ENCODE peak calls at places on chromosomes 3 and 15, in four cellular contexts. Q is GM23248; H is CD8-positive, alpha-beta memory T cell; S is IMR-90. M is an unnamed sample.

GRCh38 chr3:111831840-111832239 is 27.2 kb upstream of the PHLDB2 start:
- DNase-seq in H (no peak), S (no peak), Q (peak), M (peak)

GRCh38 chr15:39341238-39341637 is 239.6 kb upstream of the THBS1 start:
- DNase-seq in S (no peak), H (no peak), Q (no peak), M (no peak)

GRCh38 chr3:130354430-130354829 is 9.0 kb downstream of the COL6A5 start:
- DNase-seq in H (no peak), S (no peak), Q (peak), M (no peak)

GRCh38 chr3:105527538-105527937 is 160.8 kb downstream of the ALCAM start:
- DNase-seq in Q (no peak), H (no peak), S (no peak), M (no peak)

GRCh38 chr3:170753421-170754344 is 116.3 kb downstream of the RPL22L1 start:
- DNase-seq in H (no peak), Q (peak), S (peak), M (no peak)

GRCh38 chr3:45923755-45924154 is 19.5 kb upstream of the CXCR6 start:
- DNase-seq in S (peak), H (no peak), Q (peak), M (no peak)

GRCh38 chr15:63381301-63382192 is at the start of gene CA12:
- DNase-seq in Q (peak), S (peak), H (no peak), M (peak)

GRCh38 chr3:105413356-105413887 is 46.7 kb downstream of the ALCAM start:
- DNase-seq in S (peak), H (no peak), Q (no peak), M (no peak)

M was measured in amniotic epithelial cell.